ENCODE peak calls at places on chromosomes 5 and 9, in eight cellular contexts. One of them, this sample, is unnamed.
A peak's percentile ranks its signal among the peaks of the same experiment; 100 is the strongest.

GRCh38 chr5:87302061-87302460 is 34.4 kb downstream of the RASA1 start:
- DNase-seq in HEK293T: no peak
- DNase-seq in lower lobe of right lung: no peak
- DNase-seq in amniotic stem cell: no peak
- DNase-seq in activated T-cell treated with anti-CD3 and anti-CD28 coated beads for 1 hour: no peak
- DNase-seq in SHP77: no peak
- DNase-seq in thyroid gland: no peak
- DNase-seq in sigmoid colon: no peak
- DNase-seq in this sample: no peak

GRCh38 chr5:89595065-89595464 is 712.1 kb upstream of the MEF2C start:
- DNase-seq in lower lobe of right lung: no peak
- DNase-seq in sigmoid colon: no peak
- DNase-seq in HEK293T: no peak
- DNase-seq in activated T-cell treated with anti-CD3 and anti-CD28 coated beads for 1 hour: no peak
- DNase-seq in SHP77: no peak
- DNase-seq in amniotic stem cell: no peak
- DNase-seq in thyroid gland: no peak
- DNase-seq in this sample: no peak

GRCh38 chr9:4119778-4120554 is 179.9 kb downstream of the GLIS3 start:
- DNase-seq in activated T-cell treated with anti-CD3 and anti-CD28 coated beads for 1 hour: no peak
- DNase-seq in sigmoid colon: no peak
- DNase-seq in lower lobe of right lung: no peak
- DNase-seq in SHP77: no peak
- DNase-seq in amniotic stem cell: no peak
- DNase-seq in HEK293T: no peak
- DNase-seq in thyroid gland: no peak
- DNase-seq in this sample: no peak

GRCh38 chr5:168931638-168932345 is 352.6 kb upstream of the PANK3 start:
- DNase-seq in lower lobe of right lung: no peak
- DNase-seq in activated T-cell treated with anti-CD3 and anti-CD28 coated beads for 1 hour: no peak
- DNase-seq in thyroid gland: peak; percentile 24
- DNase-seq in HEK293T: no peak
- DNase-seq in SHP77: no peak
- DNase-seq in sigmoid colon: no peak
- DNase-seq in amniotic stem cell: no peak
- DNase-seq in this sample: peak; percentile 72

GRCh38 chr5:139911425-139912120 is 116.0 kb downstream of the PSD2 start:
- DNase-seq in lower lobe of right lung: no peak
- DNase-seq in amniotic stem cell: no peak
- DNase-seq in activated T-cell treated with anti-CD3 and anti-CD28 coated beads for 1 hour: no peak
- DNase-seq in SHP77: no peak
- DNase-seq in HEK293T: no peak
- DNase-seq in thyroid gland: no peak
- DNase-seq in sigmoid colon: peak; percentile 43
- DNase-seq in this sample: no peak

GRCh38 chr9:111621895-111622480 is 9.1 kb upstream of the DNAJC25 start:
- DNase-seq in SHP77: peak; percentile 18
- DNase-seq in thyroid gland: peak; percentile 12
- DNase-seq in activated T-cell treated with anti-CD3 and anti-CD28 coated beads for 1 hour: peak; percentile 21
- DNase-seq in amniotic stem cell: no peak
- DNase-seq in HEK293T: peak; percentile 31
- DNase-seq in lower lobe of right lung: no peak
- DNase-seq in sigmoid colon: no peak
- DNase-seq in this sample: no peak

GRCh38 chr9:135067091-135067710 is 20.3 kb upstream of the OLFM1 start:
- DNase-seq in amniotic stem cell: no peak
- DNase-seq in lower lobe of right lung: peak; percentile 20
- DNase-seq in thyroid gland: no peak
- DNase-seq in sigmoid colon: peak; percentile 35
- DNase-seq in activated T-cell treated with anti-CD3 and anti-CD28 coated beads for 1 hour: no peak
- DNase-seq in HEK293T: no peak
- DNase-seq in SHP77: no peak
- DNase-seq in this sample: no peak

GRCh38 chr5:54703091-54703490 is 185.5 kb downstream of the SNX18 start:
- DNase-seq in sigmoid colon: peak; percentile 73
- DNase-seq in amniotic stem cell: peak; percentile 65
- DNase-seq in thyroid gland: no peak
- DNase-seq in activated T-cell treated with anti-CD3 and anti-CD28 coated beads for 1 hour: no peak
- DNase-seq in HEK293T: no peak
- DNase-seq in lower lobe of right lung: no peak
- DNase-seq in SHP77: no peak
- DNase-seq in this sample: peak; percentile 36

GRCh38 chr5:75666801-75667200 is 50.4 kb downstream of the POC5 start:
- DNase-seq in lower lobe of right lung: no peak
- DNase-seq in SHP77: no peak
- DNase-seq in sigmoid colon: no peak
- DNase-seq in amniotic stem cell: no peak
- DNase-seq in thyroid gland: no peak
- DNase-seq in activated T-cell treated with anti-CD3 and anti-CD28 coated beads for 1 hour: no peak
- DNase-seq in HEK293T: no peak
- DNase-seq in this sample: no peak

GRCh38 chr9:87991151-87991870 is 17.0 kb upstream of the CDK20 start:
- DNase-seq in activated T-cell treated with anti-CD3 and anti-CD28 coated beads for 1 hour: no peak
- DNase-seq in amniotic stem cell: no peak
- DNase-seq in lower lobe of right lung: no peak
- DNase-seq in thyroid gland: no peak
- DNase-seq in sigmoid colon: no peak
- DNase-seq in SHP77: no peak
- DNase-seq in HEK293T: no peak
- DNase-seq in this sample: no peak

GRCh38 chr5:96203761-96204160 is 229.3 kb downstream of the PCSK1 start:
- DNase-seq in thyroid gland: no peak
- DNase-seq in HEK293T: no peak
- DNase-seq in activated T-cell treated with anti-CD3 and anti-CD28 coated beads for 1 hour: no peak
- DNase-seq in amniotic stem cell: no peak
- DNase-seq in sigmoid colon: no peak
- DNase-seq in lower lobe of right lung: no peak
- DNase-seq in SHP77: no peak
- DNase-seq in this sample: no peak

GRCh38 chr9:110797611-110798010 is 129.0 kb downstream of the MUSK start:
- DNase-seq in SHP77: no peak
- DNase-seq in lower lobe of right lung: no peak
- DNase-seq in thyroid gland: no peak
- DNase-seq in amniotic stem cell: peak; percentile 51
- DNase-seq in sigmoid colon: no peak
- DNase-seq in activated T-cell treated with anti-CD3 and anti-CD28 coated beads for 1 hour: no peak
- DNase-seq in HEK293T: no peak
- DNase-seq in this sample: no peak

GRCh38 chr5:168328804-168329203 is 37.4 kb downstream of the WWC1 start:
- DNase-seq in amniotic stem cell: no peak
- DNase-seq in thyroid gland: peak; percentile 23
- DNase-seq in lower lobe of right lung: no peak
- DNase-seq in sigmoid colon: no peak
- DNase-seq in activated T-cell treated with anti-CD3 and anti-CD28 coated beads for 1 hour: no peak
- DNase-seq in SHP77: no peak
- DNase-seq in HEK293T: peak; percentile 52
- DNase-seq in this sample: no peak

GRCh38 chr5:137778772-137779564 is 24.8 kb upstream of the HNRNPA0 start:
- DNase-seq in sigmoid colon: no peak
- DNase-seq in thyroid gland: no peak
- DNase-seq in SHP77: no peak
- DNase-seq in activated T-cell treated with anti-CD3 and anti-CD28 coated beads for 1 hour: no peak
- DNase-seq in amniotic stem cell: peak; percentile 2
- DNase-seq in HEK293T: peak; percentile 34
- DNase-seq in lower lobe of right lung: no peak
- DNase-seq in this sample: peak; percentile 86

GRCh38 chr5:102018690-102019089 is 277.4 kb downstream of the SLCO4C1 start:
- DNase-seq in activated T-cell treated with anti-CD3 and anti-CD28 coated beads for 1 hour: no peak
- DNase-seq in sigmoid colon: no peak
- DNase-seq in HEK293T: no peak
- DNase-seq in lower lobe of right lung: peak; percentile 24
- DNase-seq in SHP77: no peak
- DNase-seq in amniotic stem cell: no peak
- DNase-seq in thyroid gland: no peak
- DNase-seq in this sample: no peak

GRCh38 chr9:131266301-131267229 is 9.7 kb downstream of the FAM78A start:
- DNase-seq in lower lobe of right lung: no peak
- DNase-seq in amniotic stem cell: no peak
- DNase-seq in thyroid gland: peak; percentile 21
- DNase-seq in sigmoid colon: no peak
- DNase-seq in activated T-cell treated with anti-CD3 and anti-CD28 coated beads for 1 hour: no peak
- DNase-seq in HEK293T: no peak
- DNase-seq in SHP77: no peak
- DNase-seq in this sample: no peak

GRCh38 chr9:121450241-121450640 is 49.4 kb downstream of the GGTA1 start:
- DNase-seq in sigmoid colon: no peak
- DNase-seq in activated T-cell treated with anti-CD3 and anti-CD28 coated beads for 1 hour: no peak
- DNase-seq in thyroid gland: no peak
- DNase-seq in HEK293T: peak; percentile 16
- DNase-seq in amniotic stem cell: no peak
- DNase-seq in lower lobe of right lung: no peak
- DNase-seq in SHP77: no peak
- DNase-seq in this sample: no peak

GRCh38 chr5:151038801-151039238 is 18.4 kb downstream of the GPX3 start:
- DNase-seq in amniotic stem cell: no peak
- DNase-seq in activated T-cell treated with anti-CD3 and anti-CD28 coated beads for 1 hour: no peak
- DNase-seq in HEK293T: no peak
- DNase-seq in lower lobe of right lung: no peak
- DNase-seq in sigmoid colon: no peak
- DNase-seq in SHP77: no peak
- DNase-seq in thyroid gland: peak; percentile 73
- DNase-seq in this sample: no peak

GRCh38 chr5:125316913-125317545 is 570.6 kb upstream of the ZNF608 start:
- DNase-seq in thyroid gland: no peak
- DNase-seq in amniotic stem cell: no peak
- DNase-seq in sigmoid colon: no peak
- DNase-seq in activated T-cell treated with anti-CD3 and anti-CD28 coated beads for 1 hour: no peak
- DNase-seq in SHP77: peak; percentile 98
- DNase-seq in HEK293T: no peak
- DNase-seq in lower lobe of right lung: no peak
- DNase-seq in this sample: no peak

GRCh38 chr9:113927277-113927676 is 51.2 kb downstream of the ZNF618 start:
- DNase-seq in HEK293T: no peak
- DNase-seq in sigmoid colon: no peak
- DNase-seq in activated T-cell treated with anti-CD3 and anti-CD28 coated beads for 1 hour: no peak
- DNase-seq in lower lobe of right lung: no peak
- DNase-seq in thyroid gland: no peak
- DNase-seq in amniotic stem cell: no peak
- DNase-seq in SHP77: no peak
- DNase-seq in this sample: no peak

GRCh38 chr5:3353561-3353960 is 242.1 kb upstream of the IRX1 start:
- DNase-seq in HEK293T: no peak
- DNase-seq in thyroid gland: no peak
- DNase-seq in sigmoid colon: peak; percentile 14
- DNase-seq in amniotic stem cell: no peak
- DNase-seq in lower lobe of right lung: no peak
- DNase-seq in activated T-cell treated with anti-CD3 and anti-CD28 coated beads for 1 hour: no peak
- DNase-seq in SHP77: no peak
- DNase-seq in this sample: no peak

GRCh38 chr9:85536076-85536475 is 205.7 kb downstream of the AGTPBP1 start:
- DNase-seq in amniotic stem cell: no peak
- DNase-seq in SHP77: no peak
- DNase-seq in sigmoid colon: no peak
- DNase-seq in HEK293T: no peak
- DNase-seq in thyroid gland: peak; percentile 87
- DNase-seq in activated T-cell treated with anti-CD3 and anti-CD28 coated beads for 1 hour: no peak
- DNase-seq in lower lobe of right lung: peak; percentile 62
- DNase-seq in this sample: no peak

GRCh38 chr5:151254533-151254932 is 1.5 kb downstream of the GM2A start:
- DNase-seq in sigmoid colon: no peak
- DNase-seq in SHP77: no peak
- DNase-seq in activated T-cell treated with anti-CD3 and anti-CD28 coated beads for 1 hour: no peak
- DNase-seq in lower lobe of right lung: no peak
- DNase-seq in HEK293T: no peak
- DNase-seq in thyroid gland: no peak
- DNase-seq in amniotic stem cell: no peak
- DNase-seq in this sample: no peak

GRCh38 chr9:91589101-91589553 is 165.5 kb upstream of the NFIL3 start:
- DNase-seq in thyroid gland: peak; percentile 16
- DNase-seq in HEK293T: no peak
- DNase-seq in SHP77: no peak
- DNase-seq in lower lobe of right lung: no peak
- DNase-seq in amniotic stem cell: no peak
- DNase-seq in sigmoid colon: peak; percentile 74
- DNase-seq in activated T-cell treated with anti-CD3 and anti-CD28 coated beads for 1 hour: no peak
- DNase-seq in this sample: no peak

GRCh38 chr5:167230414-167230813 is 1061.0 kb upstream of the WWC1 start:
- DNase-seq in thyroid gland: no peak
- DNase-seq in HEK293T: no peak
- DNase-seq in SHP77: no peak
- DNase-seq in lower lobe of right lung: no peak
- DNase-seq in amniotic stem cell: no peak
- DNase-seq in sigmoid colon: no peak
- DNase-seq in activated T-cell treated with anti-CD3 and anti-CD28 coated beads for 1 hour: no peak
- DNase-seq in this sample: no peak